ENCODE peak calls at places on chromosomes 7 and 10, in six cellular contexts. X is HFF-Myc, B is Peyer's patch, H is upper lobe of right lung, C is astrocyte of the cerebellum, N is fibroblast of the aortic adventitia. P is an unnamed sample.

GRCh38 chr10:91036807-91037405 is 116.0 kb upstream of the ANKRD1 start:
- DNase-seq in X (no peak), B (no peak), H (no peak), C (peak; percentile 43), N (peak; percentile 64), P (no peak)

GRCh38 chr7:13279854-13280435 is 592.5 kb downstream of the ARL4A start:
- DNase-seq in X (no peak), B (no peak), H (no peak), C (peak; percentile 23), N (peak; percentile 57), P (no peak)

GRCh38 chr10:62511656-62512055 is 137.5 kb downstream of the ZNF365 start:
- DNase-seq in X (no peak), B (no peak), H (no peak), C (no peak), N (no peak), P (no peak)

GRCh38 chr7:158959954-158960353 is 103.6 kb downstream of the DYNC2I1 start:
- DNase-seq in X (no peak), B (no peak), H (no peak), C (no peak), N (no peak), P (no peak)

GRCh38 chr10:46247181-46247475 is 39.7 kb upstream of the ANTXRL start:
- DNase-seq in X (no peak), B (no peak), H (no peak), C (no peak), N (no peak), P (no peak)

GRCh38 chr7:38334163-38334562 is 60.7 kb upstream of the TARP start:
- DNase-seq in X (no peak), B (no peak), H (no peak), C (no peak), N (no peak), P (no peak)

GRCh38 chr10:45420453-45421192 is 46.6 kb downstream of the ALOX5 start:
- DNase-seq in X (peak; percentile 41), B (peak; percentile 89), H (peak; percentile 86), C (peak; percentile 68), N (peak; percentile 61), P (peak; percentile 13)

GRCh38 chr10:58920655-58921003 is 255.8 kb upstream of the PHYHIPL start:
- DNase-seq in X (no peak), B (no peak), H (no peak), C (no peak), N (no peak), P (no peak)

GRCh38 chr10:97596101-97597055 is 6.9 kb downstream of the C10orf62 start:
- DNase-seq in X (peak; percentile 48), B (no peak), H (no peak), C (peak; percentile 74), N (peak; percentile 95), P (peak; percentile 50)

GRCh38 chr7:150520145-150520544 is 5.5 kb downstream of the GIMAP7 start:
- DNase-seq in X (no peak), B (no peak), H (no peak), C (no peak), N (no peak), P (no peak)

GRCh38 chr10:22605168-22605567 is 109.2 kb downstream of the PIP4K2A start:
- DNase-seq in X (no peak), B (no peak), H (no peak), C (peak; percentile 85), N (peak; percentile 84), P (peak; percentile 56)

GRCh38 chr10:7082967-7083366 is 327.9 kb downstream of the SFMBT2 start:
- DNase-seq in X (no peak), B (no peak), H (no peak), C (no peak), N (peak; percentile 4), P (no peak)

GRCh38 chr10:118723467-118723866 is 31.3 kb downstream of the CACUL1 start:
- DNase-seq in X (no peak), B (no peak), H (no peak), C (no peak), N (peak; percentile 65), P (no peak)

GRCh38 chr10:62543981-62544380 is 169.8 kb downstream of the ZNF365 start:
- DNase-seq in X (no peak), B (no peak), H (no peak), C (no peak), N (no peak), P (no peak)

GRCh38 chr7:120716306-120716705 is 141.6 kb downstream of the TSPAN12 start:
- DNase-seq in X (no peak), B (no peak), H (no peak), C (no peak), N (no peak), P (no peak)

GRCh38 chr7:149607683-149608082 is 110.1 kb upstream of the ZNF746 start:
- DNase-seq in X (no peak), B (no peak), H (no peak), C (no peak), N (no peak), P (no peak)

GRCh38 chr10:52353960-52354394 is 39.9 kb downstream of the DKK1 start:
- DNase-seq in X (no peak), B (no peak), H (no peak), C (no peak), N (peak; percentile 54), P (peak; percentile 54)

GRCh38 chr7:157391036-157391710 is 54.4 kb downstream of the DNAJB6 start:
- DNase-seq in X (no peak), B (peak; percentile 28), H (no peak), C (no peak), N (no peak), P (no peak)

GRCh38 chr7:2478387-2478760 is 2.2 kb upstream of the GRIFIN start:
- DNase-seq in X (no peak), B (peak; percentile 79), H (peak; percentile 75), C (no peak), N (peak; percentile 66), P (no peak)

GRCh38 chr10:45432700-45433472 is 58.9 kb downstream of the ALOX5 start:
- DNase-seq in X (no peak), B (no peak), H (no peak), C (no peak), N (no peak), P (no peak)

GRCh38 chr7:132077986-132078385 is 498.3 kb downstream of the PLXNA4 start:
- DNase-seq in X (no peak), B (no peak), H (no peak), C (no peak), N (peak; percentile 71), P (no peak)

GRCh38 chr7:32044739-32045138 is 25.5 kb downstream of the PDE1C start:
- DNase-seq in X (no peak), B (no peak), H (no peak), C (no peak), N (no peak), P (no peak)

GRCh38 chr10:43237631-43238446 is 29.0 kb downstream of the RASGEF1A start:
- DNase-seq in X (no peak), B (peak; percentile 21), H (peak; percentile 45), C (no peak), N (no peak), P (no peak)

GRCh38 chr10:80471715-80472233 is 17.7 kb downstream of the TSPAN14 start:
- DNase-seq in X (no peak), B (peak; percentile 48), H (no peak), C (no peak), N (no peak), P (no peak)

GRCh38 chr7:158587425-158588084 is at the start of gene PTPRN2:
- DNase-seq in X (no peak), B (peak; percentile 61), H (peak; percentile 83), C (peak; percentile 2), N (peak; percentile 39), P (no peak)

GRCh38 chr7:3200504-3200903 is 100.5 kb upstream of the SDK1 start:
- DNase-seq in X (no peak), B (no peak), H (no peak), C (peak; percentile 37), N (peak; percentile 49), P (no peak)

GRCh38 chr7:36532981-36533499 is 143.4 kb downstream of the ANLN start:
- DNase-seq in X (no peak), B (no peak), H (no peak), C (no peak), N (no peak), P (no peak)

GRCh38 chr10:119818889-119819270 is 53.8 kb downstream of the MCMBP start:
- DNase-seq in X (no peak), B (no peak), H (no peak), C (no peak), N (no peak), P (no peak)
- H3K4me3 ChIP-seq in X (peak overlapping the region; percentile 5), B (peak overlapping the region; percentile 25), H (no peak overlapping the region), C (peak overlapping the region; percentile 38), N (peak overlapping the region; percentile 58), P (peak overlapping the region; percentile 49)

GRCh38 chr10:96512524-96512991 is 1.2 kb downstream of the TLL2 start:
- DNase-seq in X (no peak), B (peak; percentile 53), H (no peak), C (no peak), N (peak; percentile 7), P (no peak)

GRCh38 chr10:96509017-96509641 is 4.6 kb downstream of the TLL2 start:
- DNase-seq in X (no peak), B (no peak), H (no peak), C (peak; percentile 97), N (peak; percentile 52), P (peak; percentile 41)

GRCh38 chr10:96512997-96513685 is 585 bp downstream of the TLL2 start:
- DNase-seq in X (no peak), B (peak; percentile 56), H (no peak), C (no peak), N (peak; percentile 37), P (no peak)

GRCh38 chr10:96513686-96514551 is at the start of gene TLL2:
- DNase-seq in X (peak; percentile 22), B (peak; percentile 91), H (peak; percentile 86), C (peak; percentile 62), N (peak; percentile 77), P (peak; percentile 73)

GRCh38 chr10:96511044-96511945 is 2.4 kb downstream of the TLL2 start:
- DNase-seq in X (no peak), B (peak; percentile 68), H (no peak), C (no peak), N (peak; percentile 10), P (no peak)
- H3K4me3 ChIP-seq in X (no peak overlapping the region), B (no peak overlapping the region), H (no peak overlapping the region), C (no peak overlapping the region), N (no peak overlapping the region), P (no peak overlapping the region)

DNA sequence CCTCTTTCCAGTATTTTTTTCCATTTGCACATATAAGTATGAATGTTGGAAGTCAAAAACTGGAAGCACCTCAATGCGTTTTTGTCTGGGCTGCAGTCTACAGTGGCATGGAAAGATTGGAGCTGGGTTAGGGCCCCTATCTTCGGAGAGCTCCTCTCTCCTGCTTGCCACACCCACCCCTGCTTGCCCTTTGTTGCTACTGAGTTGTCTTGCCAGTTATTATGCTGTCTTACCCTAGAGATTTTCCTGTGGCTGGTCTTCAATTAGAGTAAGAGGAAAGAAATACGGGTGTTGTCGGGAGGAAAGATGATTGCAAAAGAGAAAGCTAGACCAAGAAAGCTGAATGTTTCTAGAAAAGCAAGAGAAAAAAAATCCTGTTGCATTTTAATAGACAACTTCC is 228.9 kb upstream of the CELF2 start:
- DNase-seq in X (no peak), B (no peak), H (no peak), C (no peak), N (peak; percentile 42), P (no peak)
- H3K4me3 ChIP-seq in X (no peak overlapping the region), B (no peak overlapping the region), H (no peak overlapping the region), C (no peak overlapping the region), N (no peak overlapping the region), P (no peak overlapping the region)

DNA sequence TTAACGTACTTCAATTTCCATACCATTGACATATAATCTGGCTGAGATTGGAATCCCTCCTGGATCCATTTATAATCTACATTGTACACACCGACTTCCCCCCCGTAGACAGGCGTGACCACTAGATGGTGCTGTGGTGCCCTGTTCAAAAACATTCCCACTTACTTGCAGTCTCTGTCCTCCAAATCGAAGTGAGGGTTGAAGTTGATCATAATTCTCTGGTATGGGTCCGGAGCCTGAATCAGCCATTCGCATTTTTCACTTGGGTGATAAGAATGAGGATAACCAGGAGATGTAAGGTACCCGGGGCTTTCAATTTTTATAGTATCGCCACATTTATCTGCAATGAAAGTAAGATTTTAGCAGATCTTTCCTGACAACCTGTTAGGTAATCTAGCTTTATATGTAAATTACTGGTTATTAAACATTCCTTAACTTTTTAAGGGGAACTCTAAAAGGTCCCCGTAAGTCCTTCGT is 3.9 kb downstream of the NRP1 start:
- DNase-seq in X (peak; percentile 85), B (peak; percentile 92), H (peak; percentile 87), C (peak; percentile 84), N (peak; percentile 94), P (peak; percentile 68)
- H3K4me3 ChIP-seq in X (peak overlapping the region; percentile 86), B (peak overlapping the region; percentile 77), H (peak overlapping the region; percentile 85), C (peak overlapping the region; percentile 83), N (peak overlapping the region; percentile 96), P (peak overlapping the region; percentile 93)

P was measured in skeletal muscle cell.